ENCODE peak calls at places on chromosomes 4 and X, in four cellular contexts. K, I, S and Y are unnamed samples.

GRCh38 chr4:47017494-47017893 is 13.9 kb upstream of the GABRB1 start:
- DNase-seq in S (no peak), I (no peak), K (peak), Y (no peak)

GRCh38 chrX:44580466-44580865 is 37.8 kb upstream of the FUNDC1 start:
- DNase-seq in S (no peak), K (peak), I (no peak), Y (peak)

GRCh38 chr4:164935363-164935762 is 42.1 kb downstream of the TRIM61 start:
- DNase-seq in I (peak), S (no peak), K (peak), Y (no peak)

GRCh38 chr4:26346203-26346620 is 25.4 kb downstream of the RBPJ start:
- DNase-seq in K (peak), S (no peak), I (no peak), Y (peak)

GRCh38 chr4:106245176-106245575 is 70.8 kb downstream of the TBCK start:
- DNase-seq in I (no peak), S (no peak), K (no peak), Y (no peak)

GRCh38 chrX:53882331-53882730 is 161.9 kb downstream of the PHF8 start:
- DNase-seq in I (no peak), K (peak), S (no peak), Y (peak)

GRCh38 chrX:46837543-46838481 is 969 bp downstream of the RP2 start:
- DNase-seq in I (peak), K (peak), S (no peak), Y (peak)

GRCh38 chr4:62791386-62791785 is 1591.3 kb downstream of the ADGRL3 start:
- DNase-seq in S (no peak), K (no peak), I (no peak), Y (no peak)

GRCh38 chrX:132940727-132941162 is 17.7 kb downstream of the HS6ST2 start:
- DNase-seq in I (no peak), K (peak), S (no peak), Y (no peak)

GRCh38 chr4:119244832-119245231 is 32.3 kb downstream of the USP53 start:
- DNase-seq in K (no peak), S (no peak), I (no peak), Y (no peak)

GRCh38 chr4:54367059-54367458 is 138.0 kb downstream of the PDGFRA start:
- DNase-seq in S (no peak), I (no peak), K (no peak), Y (no peak)

GRCh38 chr4:1903035-1903434 is 31.8 kb downstream of the NSD2 start:
- DNase-seq in S (no peak), I (no peak), K (no peak), Y (no peak)

GRCh38 chrX:18983711-18984380 is at the start of gene PHKA2:
- DNase-seq in I (peak), S (no peak), K (peak), Y (no peak)

GRCh38 chr4:110275871-110276270 is 77.5 kb upstream of the ELOVL6 start:
- DNase-seq in S (no peak), I (no peak), K (peak), Y (peak)

GRCh38 chr4:70703695-70704332 is 15.5 kb downstream of the UTP3 start:
- DNase-seq in K (peak), I (no peak), S (peak), Y (peak)

GRCh38 chrX:19650996-19651395 is 135.7 kb upstream of the MAP3K15 start:
- DNase-seq in K (no peak), I (no peak), S (no peak), Y (no peak)

GRCh38 chrX:56728752-56729151 is 291 bp upstream of the NBDY start:
- DNase-seq in S (peak), I (peak), K (peak), Y (peak)

GRCh38 chrX:69127466-69127865 is 37.8 kb downstream of the PJA1 start:
- DNase-seq in S (no peak), I (no peak), K (peak), Y (no peak)

GRCh38 chrX:24775891-24776290 is 82.2 kb downstream of the POLA1 start:
- DNase-seq in S (no peak), I (no peak), K (no peak), Y (no peak)

GRCh38 chr4:98939892-98940298 is 11.0 kb upstream of the EIF4E start:
- DNase-seq in S (no peak), I (peak), K (peak), Y (peak)

GRCh38 chrX:3526084-3526483 is 179.6 kb upstream of the MXRA5 start:
- DNase-seq in K (no peak), I (no peak), S (no peak), Y (peak)

GRCh38 chr4:8860096-8860891 is 11.3 kb downstream of the HMX1 start:
- DNase-seq in S (no peak), I (no peak), K (peak), Y (no peak)

GRCh38 chrX:107448625-107449468 is 605 bp upstream of the FRMPD3 start:
- DNase-seq in I (peak), S (no peak), K (no peak), Y (no peak)

GRCh38 chr4:2258091-2259035 is 3.5 kb downstream of the MXD4 start:
- DNase-seq in I (no peak), S (no peak), K (no peak), Y (no peak)

GRCh38 chr4:8188085-8188484 is 11.0 kb upstream of the SH3TC1 start:
- DNase-seq in S (no peak), K (peak), I (no peak), Y (no peak)

DNA sequence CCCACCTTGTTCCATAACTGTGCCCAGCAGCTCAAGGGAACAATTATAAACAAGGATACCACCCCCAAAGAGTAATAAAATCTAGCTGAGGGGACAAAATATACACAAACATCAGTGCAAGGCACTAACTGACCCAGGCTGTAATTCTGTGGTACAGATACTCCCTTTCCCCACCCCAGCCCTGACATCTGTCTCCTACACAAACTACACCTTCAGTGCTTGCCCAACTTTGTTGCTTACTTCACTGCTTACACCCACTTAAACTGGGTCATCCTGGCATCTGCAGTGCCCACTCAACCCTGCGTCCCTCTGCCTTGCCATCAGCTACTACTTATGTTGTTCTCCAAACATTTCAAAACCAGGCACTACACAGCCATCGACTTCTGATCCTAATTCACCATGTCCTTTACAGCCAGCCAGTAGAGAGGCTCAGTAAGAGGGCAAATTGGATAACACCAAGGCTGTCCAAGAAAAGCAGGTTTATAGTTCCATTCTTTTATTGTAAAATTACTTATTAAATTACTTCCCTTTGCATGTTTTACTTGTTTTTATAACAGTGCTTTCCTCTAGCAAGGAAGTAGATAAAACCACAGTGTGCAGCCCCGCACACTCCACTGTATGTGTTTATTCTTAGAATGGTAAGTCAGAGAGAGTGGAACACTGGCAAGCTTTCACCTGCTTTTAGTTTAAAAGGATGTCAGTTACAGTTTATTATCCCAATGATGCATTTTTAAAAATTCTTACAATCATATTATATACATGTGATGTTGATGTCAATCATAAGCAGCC is 149.6 kb downstream of the INPP4B start:
- DNase-seq in I (no peak), S (peak), K (no peak), Y (no peak)
- H3K4me3 ChIP-seq in I (no peak), S (peak), K (no peak), Y (no peak)

DNA sequence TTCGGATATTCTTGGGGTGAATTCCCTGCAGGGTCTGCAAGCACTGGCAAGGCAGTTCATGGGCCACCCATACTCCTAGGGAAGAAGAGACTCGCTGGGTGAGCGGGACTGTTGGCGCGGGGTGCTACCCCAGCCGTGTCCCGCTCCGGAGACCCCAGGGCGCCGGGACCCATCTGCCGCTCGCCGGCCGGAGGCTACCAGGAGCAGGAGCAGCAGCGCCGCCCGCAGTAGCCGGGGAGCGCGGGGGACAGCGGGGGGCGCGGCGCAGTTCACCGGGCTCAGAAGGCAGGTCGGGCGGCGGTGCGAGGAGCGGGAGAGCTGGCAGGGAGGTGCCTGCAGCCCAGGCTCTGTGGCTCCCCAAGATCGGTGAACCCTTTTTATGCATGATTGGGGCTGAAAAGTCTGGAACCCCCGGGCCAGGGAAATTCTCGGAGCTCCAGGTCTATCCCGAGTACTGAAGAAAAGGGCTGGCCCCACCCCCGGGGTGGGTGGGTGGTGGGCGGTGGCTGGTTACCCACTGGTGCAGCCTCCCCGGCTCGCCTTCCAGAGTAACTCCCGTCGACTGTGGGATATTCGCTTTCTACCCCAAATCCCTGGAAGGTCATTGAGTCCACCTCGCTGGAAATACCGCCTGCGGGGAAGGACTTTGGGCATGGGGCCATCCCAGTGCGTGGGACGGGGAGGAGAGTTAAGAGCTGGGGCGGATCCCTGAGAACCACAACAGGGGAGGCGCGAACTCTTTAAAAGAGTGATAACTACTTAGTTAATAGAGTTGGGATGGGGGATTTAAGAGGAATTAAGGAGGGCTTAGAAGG is 37.6 kb downstream of the PF4 start:
- DNase-seq in S (no peak), K (peak), I (no peak), Y (peak)
- H3K4me3 ChIP-seq in S (no peak), K (peak), I (no peak), Y (peak)

GRCh38 chr4:24578364-24578763 is 6.0 kb downstream of the DHX15 start:
- DNase-seq in K (no peak), S (no peak), I (no peak), Y (no peak)
- H3K4me3 ChIP-seq in K (no peak), S (peak), I (no peak), Y (no peak)

GRCh38 chr4:15348695-15349094 is 79.1 kb upstream of the C1QTNF7 start:
- DNase-seq in K (no peak), I (no peak), S (no peak), Y (no peak)
- H3K4me3 ChIP-seq in K (no peak), I (no peak), S (no peak), Y (no peak)

DNA sequence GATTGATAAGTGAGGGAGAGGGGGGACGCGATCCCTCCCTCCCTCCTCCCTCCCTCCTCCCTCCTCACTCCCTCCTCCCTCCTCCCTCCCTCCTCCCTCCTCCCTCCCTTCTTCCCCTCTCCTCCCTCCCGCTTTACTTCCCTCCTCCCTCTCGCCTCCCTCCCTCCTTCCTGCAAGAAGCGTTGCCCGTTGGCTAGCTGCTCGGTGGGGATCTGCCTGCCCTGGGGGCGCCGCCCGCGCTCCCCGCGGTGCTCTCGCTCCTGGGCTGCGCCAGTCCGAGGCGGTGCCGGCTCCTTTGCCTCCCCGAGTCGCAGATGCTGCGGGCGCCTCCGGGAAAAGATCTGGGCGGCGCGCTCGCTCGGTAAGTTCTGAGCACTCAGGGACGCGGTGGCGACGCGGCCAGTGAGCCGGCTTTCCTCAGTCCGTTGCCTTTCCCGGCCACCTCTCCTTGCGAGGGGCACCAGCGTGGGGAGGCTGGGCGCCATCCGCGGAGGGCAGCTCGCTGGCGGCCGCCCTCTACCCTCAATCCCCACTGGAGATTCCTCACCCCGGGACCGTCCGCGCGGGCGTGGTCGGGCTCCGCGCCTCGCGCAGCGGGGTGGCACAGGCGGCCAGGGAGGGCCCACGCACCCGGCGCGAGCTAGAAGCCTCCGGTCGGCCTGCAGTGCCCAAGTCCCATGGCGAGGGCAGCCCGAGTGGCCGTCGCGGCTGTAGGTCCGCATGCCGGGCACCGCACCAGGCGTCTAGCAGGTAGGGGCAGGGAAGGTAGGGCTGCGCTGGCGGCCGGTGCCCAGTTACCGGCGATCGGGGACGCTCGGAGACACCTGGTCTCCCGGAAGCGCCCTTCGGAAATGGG is at the start of gene SLITRK2:
- DNase-seq in K (no peak), I (no peak), S (no peak), Y (no peak)
- H3K4me3 ChIP-seq in K (peak), I (no peak), S (no peak), Y (no peak)

GRCh38 chr4:139934336-139934735 is 219.6 kb downstream of the MAML3 start:
- DNase-seq in I (no peak), K (no peak), S (no peak), Y (peak)
- H3K4me3 ChIP-seq in I (no peak), K (peak), S (no peak), Y (no peak)

GRCh38 chr4:186105721-186106335 is 1.3 kb downstream of the FAM149A start:
- DNase-seq in S (no peak), I (no peak), K (peak), Y (no peak)
- H3K4me3 ChIP-seq in S (no peak), I (no peak), K (peak), Y (no peak)

GRCh38 chrX:155263854-155264628 is at the start of gene RAB39B:
- DNase-seq in S (peak), K (peak), I (peak), Y (peak)
- H3K4me3 ChIP-seq in S (peak), K (peak), I (peak), Y (no peak)

DNA sequence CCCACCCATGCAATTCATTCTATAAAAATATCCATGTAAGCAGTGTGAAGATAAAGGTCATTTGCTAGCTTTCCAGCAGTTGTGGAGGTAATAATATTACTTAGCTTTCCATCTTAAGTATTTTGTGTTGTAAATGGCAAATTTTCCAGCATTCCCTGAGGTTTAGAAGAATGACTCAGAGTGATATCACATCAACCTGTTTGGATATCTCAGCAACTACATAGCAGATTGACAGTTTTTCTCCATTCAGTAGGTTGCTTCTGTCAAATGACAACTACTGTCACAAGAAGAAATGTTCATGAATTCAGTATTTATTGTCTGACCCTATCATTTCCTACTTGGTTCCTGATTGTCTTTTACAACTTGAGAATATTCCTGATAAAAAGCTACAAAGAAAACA is 434.9 kb upstream of the GALNTL6 start:
- DNase-seq in S (no peak), I (no peak), K (no peak), Y (no peak)
- H3K4me3 ChIP-seq in S (no peak), I (no peak), K (no peak), Y (no peak)